ENCODE peak calls at places on chromosomes 5 and 9, in nine cellular contexts. J, L, G, K, C, N, E, M and Y are unnamed samples.

GRCh38 chr9:38286357-38286756 is 106.1 kb upstream of the ALDH1B1 start:
- DNase-seq in J (no peak), M (no peak), C (no peak), G (no peak), L (no peak), E (no peak), K (no peak), N (no peak), Y (no peak)

GRCh38 chr9:108052431-108053080 is 563.0 kb upstream of the KLF4 start:
- DNase-seq in J (no peak), L (no peak), G (no peak), K (no peak), N (peak), E (no peak), C (no peak), M (no peak), Y (no peak)

GRCh38 chr9:113416149-113416726 is 5.7 kb downstream of the C9orf43 start:
- DNase-seq in E (no peak), C (no peak), M (no peak), N (no peak), L (no peak), K (peak), J (no peak), G (no peak), Y (peak)

GRCh38 chr9:96565684-96566360 is 53.8 kb downstream of the CDC14B start:
- DNase-seq in G (no peak), C (no peak), E (no peak), J (peak), M (no peak), N (no peak), K (no peak), L (no peak), Y (no peak)

GRCh38 chr5:173094012-173094661 is 38.0 kb downstream of the CREBRF start:
- DNase-seq in K (no peak), J (peak), E (no peak), L (no peak), M (no peak), N (no peak), G (no peak), C (no peak), Y (peak)

GRCh38 chr5:112165897-112166737 is 253.0 kb downstream of the EPB41L4A start:
- DNase-seq in N (no peak), K (no peak), C (no peak), M (no peak), L (no peak), J (no peak), G (peak), E (no peak), Y (no peak)

GRCh38 chr9:104258289-104259045 is 164.4 kb downstream of the SMC2 start:
- DNase-seq in K (no peak), N (no peak), E (no peak), G (peak), J (no peak), M (no peak), C (no peak), L (no peak), Y (no peak)

GRCh38 chr9:113482991-113483675 is 19.6 kb downstream of the RGS3 start:
- DNase-seq in L (no peak), E (no peak), C (no peak), K (no peak), M (no peak), G (no peak), J (no peak), N (no peak), Y (no peak)

GRCh38 chr5:97835128-97835527 is 652.1 kb upstream of the RIOK2 start:
- DNase-seq in J (no peak), N (no peak), G (no peak), C (no peak), K (no peak), L (no peak), M (no peak), E (no peak), Y (no peak)

GRCh38 chr5:129204525-129204924 is 110.0 kb downstream of the ISOC1 start:
- DNase-seq in E (no peak), L (no peak), N (no peak), J (peak), K (no peak), C (no peak), M (no peak), G (no peak), Y (no peak)

GRCh38 chr5:143582176-143582575 is 178.7 kb upstream of the NR3C1 start:
- DNase-seq in C (no peak), N (no peak), J (no peak), L (no peak), K (no peak), E (no peak), G (no peak), M (no peak), Y (no peak)

GRCh38 chr9:18384066-18384465 is 89.9 kb upstream of the ADAMTSL1 start:
- DNase-seq in C (no peak), M (no peak), L (no peak), E (no peak), K (no peak), N (no peak), G (no peak), J (no peak), Y (peak)

GRCh38 chr9:110443146-110443877 is 105.6 kb upstream of the TXNDC8 start:
- DNase-seq in K (no peak), L (no peak), E (peak), M (no peak), G (no peak), C (no peak), J (peak), N (peak), Y (no peak)

GRCh38 chr9:81423589-81424326 is 265.6 kb downstream of the TLE1 start:
- DNase-seq in M (no peak), L (no peak), E (no peak), C (no peak), G (no peak), N (no peak), J (no peak), K (no peak), Y (no peak)

GRCh38 chr5:177542816-177543472 is 11.4 kb downstream of the FAM193B start:
- DNase-seq in L (no peak), J (no peak), E (no peak), K (no peak), M (no peak), G (no peak), C (no peak), N (peak), Y (no peak)

GRCh38 chr5:145887976-145888574 is 15.3 kb upstream of the GRXCR2 start:
- DNase-seq in C (peak), N (peak), M (no peak), K (no peak), L (no peak), J (peak), E (no peak), G (peak), Y (peak)

GRCh38 chr9:87324613-87325194 is 173.0 kb upstream of the DAPK1 start:
- DNase-seq in K (no peak), E (peak), M (no peak), J (peak), C (peak), L (no peak), N (peak), G (no peak), Y (peak)

GRCh38 chr5:51336878-51337277 is 46.4 kb upstream of the ISL1 start:
- DNase-seq in E (no peak), J (no peak), M (no peak), N (no peak), L (no peak), C (no peak), G (no peak), K (no peak), Y (no peak)

GRCh38 chr9:136757751-136758140 is 297 bp downstream of the LCN8 start:
- DNase-seq in K (no peak), C (no peak), J (no peak), G (no peak), E (no peak), N (no peak), M (no peak), L (no peak), Y (no peak)

GRCh38 chr5:170589643-170590042 is 85.8 kb downstream of the KCNIP1 start:
- DNase-seq in K (no peak), N (no peak), C (no peak), E (no peak), L (no peak), J (no peak), G (no peak), M (no peak), Y (no peak)

GRCh38 chr5:29005386-29005785 is 1967.0 kb upstream of the CDH9 start:
- DNase-seq in C (peak), K (no peak), M (no peak), E (no peak), J (no peak), G (no peak), L (peak), N (no peak), Y (peak)

GRCh38 chr9:98944130-98945074 is 695 bp downstream of the COL15A1 start:
- DNase-seq in J (peak), E (no peak), L (peak), M (no peak), N (peak), G (peak), C (no peak), K (no peak), Y (peak)

GRCh38 chr5:172849636-172850453 is 15.8 kb downstream of the ERGIC1 start:
- DNase-seq in N (peak), K (peak), E (no peak), L (no peak), J (peak), M (peak), C (no peak), G (no peak), Y (peak)

GRCh38 chr5:139807647-139808030 is 12.0 kb downstream of the PSD2 start:
- DNase-seq in K (no peak), J (no peak), M (no peak), N (no peak), L (no peak), E (no peak), C (no peak), G (no peak), Y (no peak)

GRCh38 chr9:16207161-16207560 is 654.3 kb downstream of the CCDC171 start:
- DNase-seq in G (no peak), J (no peak), L (peak), C (no peak), E (no peak), K (no peak), N (no peak), M (no peak), Y (peak)

GRCh38 chr9:122325124-122325523 is 45.7 kb upstream of the PTGS1 start:
- DNase-seq in L (no peak), E (no peak), K (no peak), C (no peak), G (no peak), J (no peak), M (no peak), N (no peak), Y (peak)

GRCh38 chr9:93184439-93185221 is 691 bp downstream of the WNK2 start:
- DNase-seq in E (no peak), G (peak), N (peak), J (no peak), L (peak), M (no peak), C (peak), K (peak), Y (no peak)

GRCh38 chr5:160213537-160213936 is 15.8 kb upstream of the FABP6 start:
- DNase-seq in C (no peak), E (no peak), M (no peak), L (peak), J (peak), G (no peak), K (no peak), N (no peak), Y (no peak)

GRCh38 chr9:110520120-110520701 is 59.3 kb downstream of the SVEP1 start:
- DNase-seq in E (peak), K (no peak), J (no peak), G (no peak), N (no peak), L (no peak), C (no peak), M (no peak), Y (no peak)

GRCh38 chr9:100472725-100473261 is at the start of gene TMEFF1:
- DNase-seq in C (peak), E (no peak), G (peak), N (peak), M (peak), K (peak), J (peak), L (peak), Y (peak)

GRCh38 chr9:108756746-108757490 is 98.9 kb downstream of the ACTL7B start:
- DNase-seq in G (no peak), N (no peak), J (peak), K (no peak), L (peak), E (no peak), C (no peak), M (no peak), Y (no peak)

GRCh38 chr9:18921677-18922076 is 111.3 kb downstream of the SAXO1 start:
- DNase-seq in M (no peak), E (no peak), L (no peak), J (no peak), G (no peak), K (no peak), N (no peak), C (no peak), Y (no peak)